ENCODE peak calls at places on chromosomes 6 and 20, in six cellular contexts. One of them, this sample, is unnamed.

GRCh38 chr6:136007355-136007754 is 155.9 kb downstream of the PDE7B start:
- DNase-seq in SHP77: no peak
- DNase-seq in NAMALWA: no peak
- DNase-seq in activated T-cell treated with anti-CD3 and anti-CD28 coated beads, Interleukin-2, amount 50 U/mL, for 72 hours: no peak
- DNase-seq in Right ventricle myocardium superior: no peak
- DNase-seq in endothelial cell: no peak
- DNase-seq in this sample: no peak

GRCh38 chr6:142834853-142835252 is 110.1 kb downstream of the HIVEP2 start:
- DNase-seq in endothelial cell: no peak
- DNase-seq in SHP77: no peak
- DNase-seq in NAMALWA: no peak
- DNase-seq in Right ventricle myocardium superior: no peak
- DNase-seq in activated T-cell treated with anti-CD3 and anti-CD28 coated beads, Interleukin-2, amount 50 U/mL, for 72 hours: no peak
- DNase-seq in this sample: no peak

GRCh38 chr6:33894438-33894837 is 90.6 kb upstream of the MLN start:
- DNase-seq in SHP77: no peak
- DNase-seq in endothelial cell: no peak
- DNase-seq in activated T-cell treated with anti-CD3 and anti-CD28 coated beads, Interleukin-2, amount 50 U/mL, for 72 hours: no peak
- DNase-seq in Right ventricle myocardium superior: no peak
- DNase-seq in NAMALWA: no peak
- DNase-seq in this sample: no peak

GRCh38 chr6:155623450-155624178 is 168.0 kb upstream of the NOX3 start:
- DNase-seq in Right ventricle myocardium superior: no peak
- DNase-seq in SHP77: no peak
- DNase-seq in endothelial cell: no peak
- DNase-seq in NAMALWA: no peak
- DNase-seq in activated T-cell treated with anti-CD3 and anti-CD28 coated beads, Interleukin-2, amount 50 U/mL, for 72 hours: no peak
- DNase-seq in this sample: no peak

GRCh38 chr6:16031278-16031981 is 97.5 kb upstream of the MYLIP start:
- DNase-seq in NAMALWA: no peak
- DNase-seq in SHP77: no peak
- DNase-seq in activated T-cell treated with anti-CD3 and anti-CD28 coated beads, Interleukin-2, amount 50 U/mL, for 72 hours: no peak
- DNase-seq in endothelial cell: no peak
- DNase-seq in Right ventricle myocardium superior: no peak
- DNase-seq in this sample: no peak

GRCh38 chr6:53035549-53036213 is 29.5 kb upstream of the FBXO9 start:
- DNase-seq in endothelial cell: peak
- DNase-seq in activated T-cell treated with anti-CD3 and anti-CD28 coated beads, Interleukin-2, amount 50 U/mL, for 72 hours: no peak
- DNase-seq in Right ventricle myocardium superior: no peak
- DNase-seq in SHP77: no peak
- DNase-seq in NAMALWA: no peak
- DNase-seq in this sample: no peak

GRCh38 chr20:58109918-58110635 is 118.4 kb downstream of the ANKRD60 start:
- DNase-seq in endothelial cell: no peak
- DNase-seq in SHP77: no peak
- DNase-seq in NAMALWA: no peak
- DNase-seq in activated T-cell treated with anti-CD3 and anti-CD28 coated beads, Interleukin-2, amount 50 U/mL, for 72 hours: no peak
- DNase-seq in Right ventricle myocardium superior: no peak
- DNase-seq in this sample: no peak

GRCh38 chr6:17417817-17418216 is 24.4 kb downstream of the CAP2 start:
- DNase-seq in endothelial cell: peak
- DNase-seq in activated T-cell treated with anti-CD3 and anti-CD28 coated beads, Interleukin-2, amount 50 U/mL, for 72 hours: no peak
- DNase-seq in SHP77: no peak
- DNase-seq in NAMALWA: no peak
- DNase-seq in Right ventricle myocardium superior: no peak
- DNase-seq in this sample: no peak